ENCODE peak calls at places on chromosome 5, in four cellular contexts. Z is NCI-H82, O is EH, K is hypothalamus. H is an unnamed sample.

GRCh38 chr5:131462479-131462878 is 172.6 kb downstream of the RAPGEF6 start:
- DNase-seq in Z (no peak), O (no peak), K (no peak), H (no peak)

GRCh38 chr5:35115920-35116319 is 68.2 kb upstream of the AGXT2 start:
- DNase-seq in Z (no peak), O (no peak), K (no peak), H (no peak)

GRCh38 chr5:3301316-3301715 is 294.3 kb upstream of the IRX1 start:
- DNase-seq in Z (no peak), O (no peak), K (no peak), H (no peak)

GRCh38 chr5:173984218-173984617 is 4.8 kb upstream of the C5orf47 start:
- DNase-seq in Z (peak; percentile 64), O (peak; percentile 38), K (no peak), H (no peak)

GRCh38 chr5:105030153-105030552 is 1467.6 kb upstream of the NUDT12 start:
- DNase-seq in Z (no peak), O (no peak), K (no peak), H (no peak)

GRCh38 chr5:110977927-110978326 is 93.6 kb upstream of the TSLP start:
- DNase-seq in Z (no peak), O (no peak), K (no peak), H (no peak)

GRCh38 chr5:110088676-110089436 is 399.1 kb downstream of the MAN2A1 start:
- DNase-seq in Z (no peak), O (no peak), K (no peak), H (no peak)

GRCh38 chr5:89064691-89065207 is 181.8 kb upstream of the MEF2C start:
- DNase-seq in Z (no peak), O (no peak), K (no peak), H (no peak)

GRCh38 chr5:115530426-115530825 is 14.1 kb downstream of the FEM1C start:
- DNase-seq in Z (no peak), O (peak; percentile 24), K (no peak), H (no peak)

GRCh38 chr5:67315802-67316103 is 119.2 kb upstream of the CD180 start:
- DNase-seq in Z (no peak), O (no peak), K (no peak), H (no peak)

GRCh38 chr5:10330511-10331105 is 22.9 kb upstream of the MARCHF6 start:
- DNase-seq in Z (no peak), O (no peak), K (no peak), H (no peak)

GRCh38 chr5:102971693-102972293 is 148.1 kb downstream of the GIN1 start:
- DNase-seq in Z (peak; percentile 46), O (peak; percentile 68), K (no peak), H (no peak)

GRCh38 chr5:158718738-158719505 is 380.8 kb downstream of the EBF1 start:
- DNase-seq in Z (no peak), O (peak; percentile 81), K (no peak), H (no peak)

GRCh38 chr5:139271201-139272027 is 22.1 kb upstream of the MATR3 start:
- DNase-seq in Z (no peak), O (peak; percentile 91), K (no peak), H (no peak)

GRCh38 chr5:14810282-14810681 is 61.3 kb downstream of the ANKH start:
- DNase-seq in Z (no peak), O (peak; percentile 17), K (no peak), H (no peak)

GRCh38 chr5:173689713-173690360 is 73.4 kb upstream of the BOD1 start:
- DNase-seq in Z (no peak), O (no peak), K (no peak), H (no peak)

GRCh38 chr5:15124461-15124860 is 252.9 kb upstream of the ANKH start:
- DNase-seq in Z (no peak), O (no peak), K (no peak), H (no peak)

GRCh38 chr5:172769324-172769597 is 1.7 kb downstream of the DUSP1 start:
- DNase-seq in Z (no peak), O (no peak), K (no peak), H (no peak)

GRCh38 chr5:30103056-30104020 is 1090.1 kb upstream of the CDH6 start:
- DNase-seq in Z (no peak), O (no peak), K (no peak), H (no peak)

GRCh38 chr5:142896325-142897007 is 126.3 kb downstream of the ARHGAP26 start:
- DNase-seq in Z (no peak), O (no peak), K (no peak), H (no peak)

H was measured in hippocampal formation.